ENCODE peak calls at places on chromosomes 16 and 17, in eight cellular contexts. H is midbrain; L is epithelial cell of esophagus; T is T-helper 9 cell; J is fibroblast of villous mesenchyme; I is AG09309; Z is EL; X is stimulated activated CD8-positive, alpha-beta memory T cell treated with anti-CD3 and anti-CD28 coated beads, Interleukin-4, amount 100 ng/mL, for 24 hours. B is an unnamed sample.

GRCh38 chr17:62321451-62321850 is 58.9 kb upstream of the EFCAB3 start:
- DNase-seq in I (no peak), T (no peak), J (peak; percentile 72), X (no peak), Z (peak; percentile 21), L (peak; percentile 1), H (no peak), B (no peak)

GRCh38 chr17:53129863-53130262 is 692.9 kb upstream of the KIF2B start:
- DNase-seq in Z (no peak), I (no peak), H (no peak), L (no peak), J (no peak), T (no peak), X (no peak), B (no peak)

GRCh38 chr17:75688209-75688771 is 21.2 kb downstream of the SAP30BP start:
- DNase-seq in L (peak; percentile 87), H (peak; percentile 43), J (peak; percentile 50), I (no peak), T (no peak), Z (no peak), X (no peak), B (no peak)

GRCh38 chr17:2138318-2138717 is 83.4 kb downstream of the HIC1 start:
- DNase-seq in J (peak; percentile 66), I (no peak), Z (peak; percentile 30), X (no peak), H (no peak), L (no peak), T (no peak), B (no peak)

GRCh38 chr17:63675607-63676539 is 24.1 kb downstream of the LIMD2 start:
- DNase-seq in H (peak; percentile 27), Z (peak; percentile 94), X (no peak), L (peak; percentile 67), J (peak; percentile 88), T (no peak), I (peak; percentile 66), B (no peak)

GRCh38 chr16:8929086-8929748 is 34.5 kb downstream of the USP7 start:
- DNase-seq in L (no peak), X (no peak), H (no peak), I (no peak), T (no peak), J (no peak), Z (no peak), B (no peak)

GRCh38 chr17:80926601-80927250 is 64.9 kb upstream of the CHMP6 start:
- DNase-seq in Z (no peak), L (no peak), X (no peak), H (no peak), J (no peak), I (no peak), T (no peak), B (no peak)

GRCh38 chr17:68509151-68510057 is 2.8 kb upstream of the PRKAR1A start:
- DNase-seq in Z (no peak), H (no peak), X (no peak), T (no peak), J (no peak), L (peak; percentile 43), I (no peak), B (no peak)

GRCh38 chr16:2487903-2488531 is 13.1 kb downstream of the TBC1D24 start:
- DNase-seq in H (no peak), Z (no peak), X (no peak), I (no peak), J (no peak), L (no peak), T (no peak), B (no peak)

GRCh38 chr16:85819245-85819644 is 19.8 kb downstream of the COX4I1 start:
- DNase-seq in X (peak; percentile 77), Z (peak; percentile 81), T (peak; percentile 84), H (peak; percentile 56), L (peak; percentile 81), J (peak; percentile 79), I (peak; percentile 27), B (peak; percentile 81)

GRCh38 chr17:60156746-60157145 is 7.0 kb downstream of the CA4 start:
- DNase-seq in L (no peak), X (no peak), Z (no peak), T (no peak), H (no peak), I (no peak), J (no peak), B (no peak)

GRCh38 chr16:13483121-13483520 is 436.8 kb upstream of the ERCC4 start:
- DNase-seq in L (no peak), X (no peak), Z (no peak), H (no peak), T (no peak), J (no peak), I (no peak), B (no peak)

GRCh38 chr17:41891135-41892065 is 26.2 kb upstream of the KLHL11 start:
- DNase-seq in H (no peak), T (no peak), Z (no peak), L (no peak), X (no peak), I (no peak), J (no peak), B (no peak)

GRCh38 chr16:81523387-81524115 is 78.9 kb downstream of the CMIP start:
- DNase-seq in I (peak; percentile 18), X (no peak), T (peak; percentile 18), J (peak; percentile 28), L (peak; percentile 98), Z (peak; percentile 81), H (no peak), B (no peak)

GRCh38 chr17:18040287-18040858 is 1.2 kb downstream of the GID4 start:
- DNase-seq in L (no peak), Z (peak; percentile 11), I (no peak), J (no peak), H (no peak), T (no peak), X (no peak), B (no peak)

GRCh38 chr16:53501216-53501859 is 1.7 kb downstream of the AKTIP start:
- DNase-seq in T (no peak), X (no peak), Z (no peak), L (peak; percentile 41), I (no peak), H (no peak), J (peak; percentile 56), B (no peak)

GRCh38 chr17:77560841-77561240 is 397.7 kb upstream of the TNRC6C start:
- DNase-seq in I (no peak), T (no peak), L (no peak), X (no peak), Z (no peak), J (no peak), H (no peak), B (no peak)

GRCh38 chr17:39239640-39240314 is 14.0 kb upstream of the STAC2 start:
- DNase-seq in I (no peak), H (no peak), J (no peak), X (peak; percentile 41), L (peak; percentile 66), T (peak; percentile 63), Z (no peak), B (peak; percentile 63)

GRCh38 chr17:12773153-12773552 is 16.1 kb upstream of the ARHGAP44 start:
- DNase-seq in X (no peak), I (no peak), T (no peak), H (no peak), Z (no peak), L (no peak), J (no peak), B (no peak)

GRCh38 chr16:73405851-73406250 is 357.9 kb upstream of the ZFHX3 start:
- DNase-seq in H (no peak), X (no peak), I (no peak), Z (peak; percentile 70), L (no peak), T (no peak), J (no peak), B (no peak)

GRCh38 chr16:87464691-87465300 is 28.0 kb downstream of the ZCCHC14 start:
- DNase-seq in H (no peak), X (peak; percentile 19), Z (peak; percentile 84), J (peak; percentile 99), L (peak; percentile 66), T (no peak), I (peak; percentile 71), B (no peak)

GRCh38 chr16:86676216-86676800 is 98.0 kb downstream of the FOXL1 start:
- DNase-seq in J (peak; percentile 27), T (no peak), I (no peak), Z (peak; percentile 83), H (no peak), L (peak; percentile 95), X (no peak), B (no peak)

GRCh38 chr17:32917842-32918241 is 10.1 kb upstream of the TMEM98 start:
- DNase-seq in J (no peak), I (no peak), Z (no peak), L (no peak), H (no peak), X (no peak), T (no peak), B (no peak)